ENCODE peak calls at places on chromosome 21, in eight cellular contexts. One of them, this sample, is unnamed.

GRCh38 chr21:39422468-39423241 is 22.9 kb downstream of the LCA5L start:
- DNase-seq in ascending aorta: no peak
- DNase-seq in H1: no peak
- DNase-seq in endodermal cell: no peak
- DNase-seq in mammary epithelial cell: no peak
- DNase-seq in mesendoderm: peak
- DNase-seq in right atrium auricular region: no peak
- DNase-seq in CD8-positive, alpha-beta memory T cell: no peak
- DNase-seq in this sample: no peak

GRCh38 chr21:21137986-21138385 is 139.8 kb downstream of the NCAM2 start:
- DNase-seq in mesendoderm: peak
- DNase-seq in mammary epithelial cell: no peak
- DNase-seq in CD8-positive, alpha-beta memory T cell: no peak
- DNase-seq in ascending aorta: no peak
- DNase-seq in right atrium auricular region: no peak
- DNase-seq in endodermal cell: no peak
- DNase-seq in H1: no peak
- DNase-seq in this sample: peak

GRCh38 chr21:26788783-26789182 is 56.4 kb downstream of the ADAMTS1 start:
- DNase-seq in ascending aorta: no peak
- DNase-seq in CD8-positive, alpha-beta memory T cell: no peak
- DNase-seq in mammary epithelial cell: no peak
- DNase-seq in endodermal cell: no peak
- DNase-seq in mesendoderm: no peak
- DNase-seq in H1: no peak
- DNase-seq in right atrium auricular region: peak
- DNase-seq in this sample: no peak

GRCh38 chr21:41137401-41137800 is 30.6 kb upstream of the BACE2 start:
- DNase-seq in endodermal cell: no peak
- DNase-seq in mesendoderm: no peak
- DNase-seq in ascending aorta: no peak
- DNase-seq in mammary epithelial cell: no peak
- DNase-seq in H1: no peak
- DNase-seq in right atrium auricular region: no peak
- DNase-seq in CD8-positive, alpha-beta memory T cell: no peak
- DNase-seq in this sample: no peak

GRCh38 chr21:39885119-39885848 is 18.0 kb downstream of the PCP4 start:
- DNase-seq in H1: no peak
- DNase-seq in endodermal cell: no peak
- DNase-seq in right atrium auricular region: no peak
- DNase-seq in CD8-positive, alpha-beta memory T cell: no peak
- DNase-seq in ascending aorta: no peak
- DNase-seq in mesendoderm: no peak
- DNase-seq in mammary epithelial cell: no peak
- DNase-seq in this sample: no peak

GRCh38 chr21:31397939-31398338 is 53.9 kb upstream of the TIAM1 start:
- DNase-seq in endodermal cell: peak
- DNase-seq in right atrium auricular region: no peak
- DNase-seq in mammary epithelial cell: no peak
- DNase-seq in H1: no peak
- DNase-seq in mesendoderm: peak
- DNase-seq in CD8-positive, alpha-beta memory T cell: no peak
- DNase-seq in ascending aorta: no peak
- DNase-seq in this sample: no peak

GRCh38 chr21:29175408-29176147 is 45.1 kb downstream of the MAP3K7CL start:
- DNase-seq in mesendoderm: no peak
- DNase-seq in CD8-positive, alpha-beta memory T cell: no peak
- DNase-seq in H1: no peak
- DNase-seq in mammary epithelial cell: no peak
- DNase-seq in right atrium auricular region: no peak
- DNase-seq in ascending aorta: no peak
- DNase-seq in endodermal cell: no peak
- DNase-seq in this sample: peak

GRCh38 chr21:20443558-20444155 is 554.6 kb upstream of the NCAM2 start:
- DNase-seq in CD8-positive, alpha-beta memory T cell: no peak
- DNase-seq in endodermal cell: peak
- DNase-seq in right atrium auricular region: no peak
- DNase-seq in ascending aorta: no peak
- DNase-seq in mammary epithelial cell: no peak
- DNase-seq in mesendoderm: peak
- DNase-seq in H1: no peak
- DNase-seq in this sample: no peak

GRCh38 chr21:25813917-25814316 is 79.1 kb downstream of the GABPA start:
- DNase-seq in mesendoderm: no peak
- DNase-seq in endodermal cell: no peak
- DNase-seq in CD8-positive, alpha-beta memory T cell: no peak
- DNase-seq in H1: no peak
- DNase-seq in mammary epithelial cell: peak
- DNase-seq in ascending aorta: no peak
- DNase-seq in right atrium auricular region: no peak
- DNase-seq in this sample: no peak

GRCh38 chr21:32099812-32100416 is 178.9 kb downstream of the MIS18A start:
- DNase-seq in mammary epithelial cell: no peak
- DNase-seq in mesendoderm: peak
- DNase-seq in endodermal cell: peak
- DNase-seq in ascending aorta: no peak
- DNase-seq in H1: no peak
- DNase-seq in CD8-positive, alpha-beta memory T cell: no peak
- DNase-seq in right atrium auricular region: no peak
- DNase-seq in this sample: no peak

GRCh38 chr21:41207401-41208388 is 39.7 kb downstream of the BACE2 start:
- DNase-seq in mammary epithelial cell: peak
- DNase-seq in ascending aorta: no peak
- DNase-seq in endodermal cell: no peak
- DNase-seq in H1: no peak
- DNase-seq in CD8-positive, alpha-beta memory T cell: no peak
- DNase-seq in mesendoderm: no peak
- DNase-seq in right atrium auricular region: peak
- DNase-seq in this sample: peak

GRCh38 chr21:27464643-27465042 is 497.8 kb upstream of the ADAMTS5 start:
- DNase-seq in CD8-positive, alpha-beta memory T cell: no peak
- DNase-seq in ascending aorta: no peak
- DNase-seq in mammary epithelial cell: peak
- DNase-seq in right atrium auricular region: no peak
- DNase-seq in H1: no peak
- DNase-seq in endodermal cell: no peak
- DNase-seq in mesendoderm: no peak
- DNase-seq in this sample: no peak

GRCh38 chr21:39840373-39841097 is 26.7 kb upstream of the PCP4 start:
- DNase-seq in endodermal cell: no peak
- DNase-seq in mammary epithelial cell: no peak
- DNase-seq in ascending aorta: no peak
- DNase-seq in mesendoderm: no peak
- DNase-seq in right atrium auricular region: no peak
- DNase-seq in CD8-positive, alpha-beta memory T cell: no peak
- DNase-seq in H1: no peak
- DNase-seq in this sample: no peak

GRCh38 chr21:38989745-38990423 is 184.2 kb downstream of the ETS2 start:
- DNase-seq in right atrium auricular region: no peak
- DNase-seq in endodermal cell: no peak
- DNase-seq in ascending aorta: no peak
- DNase-seq in CD8-positive, alpha-beta memory T cell: no peak
- DNase-seq in H1: no peak
- DNase-seq in mesendoderm: no peak
- DNase-seq in mammary epithelial cell: peak
- DNase-seq in this sample: peak

GRCh38 chr21:32712043-32712442 is 15.8 kb downstream of the SYNJ1 start:
- DNase-seq in H1: no peak
- DNase-seq in CD8-positive, alpha-beta memory T cell: no peak
- DNase-seq in mammary epithelial cell: no peak
- DNase-seq in ascending aorta: no peak
- DNase-seq in right atrium auricular region: no peak
- DNase-seq in mesendoderm: no peak
- DNase-seq in endodermal cell: no peak
- DNase-seq in this sample: no peak

GRCh38 chr21:24824209-24824608 is 783.1 kb downstream of the MRPL39 start:
- DNase-seq in right atrium auricular region: no peak
- DNase-seq in ascending aorta: no peak
- DNase-seq in CD8-positive, alpha-beta memory T cell: no peak
- DNase-seq in endodermal cell: no peak
- DNase-seq in H1: no peak
- DNase-seq in mammary epithelial cell: no peak
- DNase-seq in mesendoderm: no peak
- DNase-seq in this sample: no peak

GRCh38 chr21:28419811-28420210 is 572.9 kb downstream of the LTN1 start:
- DNase-seq in endodermal cell: no peak
- DNase-seq in mammary epithelial cell: no peak
- DNase-seq in H1: no peak
- DNase-seq in right atrium auricular region: no peak
- DNase-seq in CD8-positive, alpha-beta memory T cell: no peak
- DNase-seq in mesendoderm: no peak
- DNase-seq in ascending aorta: no peak
- DNase-seq in this sample: no peak

GRCh38 chr21:25916226-25916625 is 181.5 kb downstream of the GABPA start:
- DNase-seq in H1: no peak
- DNase-seq in ascending aorta: no peak
- DNase-seq in CD8-positive, alpha-beta memory T cell: no peak
- DNase-seq in endodermal cell: no peak
- DNase-seq in mammary epithelial cell: peak
- DNase-seq in mesendoderm: no peak
- DNase-seq in right atrium auricular region: no peak
- DNase-seq in this sample: no peak

GRCh38 chr21:38992737-38993136 is 187.0 kb downstream of the ETS2 start:
- DNase-seq in mesendoderm: no peak
- DNase-seq in mammary epithelial cell: no peak
- DNase-seq in CD8-positive, alpha-beta memory T cell: no peak
- DNase-seq in right atrium auricular region: no peak
- DNase-seq in ascending aorta: no peak
- DNase-seq in endodermal cell: no peak
- DNase-seq in H1: no peak
- DNase-seq in this sample: no peak

GRCh38 chr21:21188513-21189188 is 190.4 kb downstream of the NCAM2 start:
- DNase-seq in mammary epithelial cell: no peak
- DNase-seq in mesendoderm: no peak
- DNase-seq in ascending aorta: no peak
- DNase-seq in CD8-positive, alpha-beta memory T cell: no peak
- DNase-seq in H1: no peak
- DNase-seq in endodermal cell: no peak
- DNase-seq in right atrium auricular region: no peak
- DNase-seq in this sample: no peak

GRCh38 chr21:29201186-29201585 is 70.7 kb downstream of the MAP3K7CL start:
- DNase-seq in endodermal cell: no peak
- DNase-seq in H1: no peak
- DNase-seq in CD8-positive, alpha-beta memory T cell: no peak
- DNase-seq in mammary epithelial cell: no peak
- DNase-seq in ascending aorta: no peak
- DNase-seq in mesendoderm: no peak
- DNase-seq in right atrium auricular region: no peak
- DNase-seq in this sample: no peak

GRCh38 chr21:44281801-44282200 is 3.9 kb upstream of the AIRE start:
- DNase-seq in right atrium auricular region: no peak
- DNase-seq in mammary epithelial cell: no peak
- DNase-seq in endodermal cell: no peak
- DNase-seq in mesendoderm: no peak
- DNase-seq in H1: no peak
- DNase-seq in ascending aorta: no peak
- DNase-seq in CD8-positive, alpha-beta memory T cell: no peak
- DNase-seq in this sample: no peak
- H3K4me3 ChIP-seq in right atrium auricular region: no peak
- H3K4me3 ChIP-seq in mammary epithelial cell: no peak
- H3K4me3 ChIP-seq in endodermal cell: no peak
- H3K4me3 ChIP-seq in mesendoderm: no peak
- H3K4me3 ChIP-seq in H1: no peak
- H3K4me3 ChIP-seq in ascending aorta: no peak
- H3K4me3 ChIP-seq in CD8-positive, alpha-beta memory T cell: no peak
- H3K4me3 ChIP-seq in this sample: no peak

GRCh38 chr21:16423921-16424320 is 694.1 kb downstream of the USP25 start:
- DNase-seq in CD8-positive, alpha-beta memory T cell: no peak
- DNase-seq in ascending aorta: no peak
- DNase-seq in right atrium auricular region: no peak
- DNase-seq in endodermal cell: no peak
- DNase-seq in H1: no peak
- DNase-seq in mesendoderm: no peak
- DNase-seq in mammary epithelial cell: no peak
- DNase-seq in this sample: no peak
- H3K27ac ChIP-seq in CD8-positive, alpha-beta memory T cell: no peak
- H3K27ac ChIP-seq in ascending aorta: peak
- H3K27ac ChIP-seq in right atrium auricular region: peak
- H3K27ac ChIP-seq in endodermal cell: no peak
- H3K27ac ChIP-seq in H1: no peak
- H3K27ac ChIP-seq in mesendoderm: no peak
- H3K27ac ChIP-seq in mammary epithelial cell: peak
- H3K27ac ChIP-seq in this sample: no peak

DNA sequence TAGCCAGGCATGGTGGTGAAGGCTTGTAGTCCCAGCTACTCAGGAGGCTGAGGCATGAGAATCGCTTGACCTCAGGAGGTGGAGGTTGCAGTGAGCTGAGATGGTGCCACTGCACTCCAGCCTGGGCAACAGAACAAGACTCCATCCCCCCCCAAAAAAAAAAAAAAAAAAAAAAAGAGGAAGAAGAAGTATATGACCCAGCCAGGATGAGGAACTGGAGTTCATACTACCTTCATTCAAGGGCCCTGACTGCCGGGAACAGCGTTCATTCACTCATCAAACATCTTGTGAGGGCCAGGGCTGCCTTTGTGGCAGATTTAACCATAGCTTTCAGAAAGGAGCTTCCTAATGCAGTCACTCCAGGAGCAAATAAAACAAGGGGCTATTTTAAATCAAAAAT is 127.6 kb downstream of the MRPS6 start:
- DNase-seq in H1: no peak
- DNase-seq in ascending aorta: no peak
- DNase-seq in mammary epithelial cell: no peak
- DNase-seq in mesendoderm: no peak
- DNase-seq in endodermal cell: no peak
- DNase-seq in CD8-positive, alpha-beta memory T cell: no peak
- DNase-seq in right atrium auricular region: no peak
- DNase-seq in this sample: no peak
- H3K4me3 ChIP-seq in H1: no peak
- H3K4me3 ChIP-seq in ascending aorta: peak
- H3K4me3 ChIP-seq in mammary epithelial cell: no peak
- H3K4me3 ChIP-seq in mesendoderm: no peak
- H3K4me3 ChIP-seq in endodermal cell: peak
- H3K4me3 ChIP-seq in CD8-positive, alpha-beta memory T cell: peak
- H3K4me3 ChIP-seq in right atrium auricular region: no peak
- H3K4me3 ChIP-seq in this sample: no peak

DNA sequence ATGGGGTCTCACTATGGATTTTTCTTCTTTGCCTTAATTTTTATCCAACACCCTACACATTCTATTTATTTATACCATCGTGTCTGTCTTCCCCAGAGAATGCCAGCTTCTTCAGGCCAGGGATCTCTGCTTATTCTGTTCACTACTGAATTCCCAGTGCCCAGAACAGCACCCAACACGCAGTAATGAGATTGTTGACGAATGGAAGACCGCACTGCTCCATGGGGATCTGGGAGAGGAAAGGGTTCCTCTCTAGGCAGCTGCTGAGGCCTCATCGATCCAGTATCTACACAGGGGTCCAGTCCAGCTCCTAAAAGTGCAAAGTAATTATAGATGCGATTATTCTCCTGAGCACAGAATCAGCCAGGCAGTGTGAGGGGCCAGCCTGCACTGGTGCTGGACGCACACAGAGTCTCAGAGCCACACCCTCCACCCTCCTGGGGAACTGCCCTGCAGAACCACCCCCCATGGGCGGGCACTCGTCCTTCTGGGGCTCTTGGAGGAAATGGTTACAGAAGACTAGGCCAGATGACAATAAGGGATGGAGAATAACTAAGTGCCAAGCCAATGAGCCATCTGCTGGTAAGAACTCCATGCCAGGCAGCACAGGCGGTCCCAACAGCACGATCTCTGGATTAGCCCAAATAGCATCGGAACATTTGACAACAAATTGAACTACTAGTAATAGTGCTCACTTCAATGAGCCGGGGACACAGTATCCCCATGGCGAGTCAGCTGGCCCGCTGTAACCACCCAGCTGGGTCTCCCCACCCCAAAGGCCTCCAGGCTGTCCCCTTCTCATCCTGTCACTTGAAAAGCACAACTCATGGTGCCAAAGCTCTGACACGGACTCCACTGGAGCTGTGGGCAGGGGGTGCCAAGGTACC is 1.7 kb upstream of the PDE9A start:
- DNase-seq in endodermal cell: no peak
- DNase-seq in right atrium auricular region: no peak
- DNase-seq in H1: no peak
- DNase-seq in ascending aorta: no peak
- DNase-seq in mammary epithelial cell: no peak
- DNase-seq in CD8-positive, alpha-beta memory T cell: no peak
- DNase-seq in mesendoderm: no peak
- DNase-seq in this sample: no peak
- H3K27ac ChIP-seq in endodermal cell: no peak
- H3K27ac ChIP-seq in right atrium auricular region: no peak
- H3K27ac ChIP-seq in H1: no peak
- H3K27ac ChIP-seq in ascending aorta: no peak
- H3K27ac ChIP-seq in mammary epithelial cell: no peak
- H3K27ac ChIP-seq in CD8-positive, alpha-beta memory T cell: no peak
- H3K27ac ChIP-seq in mesendoderm: no peak
- H3K27ac ChIP-seq in this sample: no peak

This sample was measured in brain microvascular endothelial cell.